ENCODE peak calls at places on chromosome 9, in five cellular contexts. S is activated T-cell treated with anti-CD3 and anti-CD28 coated beads, Interleukin-2, amount 50 U/mL, for 72 hours; Z is heart left ventricle; P is GM12865; J is suprapubic skin. K is an unnamed sample.

GRCh38 chr9:114124666-114125580 is 25.8 kb upstream of the KIF12 start:
- DNase-seq in P (no peak), S (no peak), J (no peak), Z (no peak), K (no peak)

GRCh38 chr9:69499959-69500358 is 172.2 kb downstream of the APBA1 start:
- DNase-seq in P (no peak), Z (no peak), S (no peak), J (no peak), K (no peak)

GRCh38 chr9:83675466-83675865 is 32.3 kb downstream of the UBQLN1 start:
- DNase-seq in S (no peak), Z (no peak), P (no peak), J (no peak), K (no peak)

GRCh38 chr9:70061776-70062175 is 18.1 kb downstream of the MAMDC2 start:
- DNase-seq in Z (no peak), P (no peak), J (no peak), S (no peak), K (no peak)

GRCh38 chr9:90772381-90772780 is 29.2 kb upstream of the SYK start:
- DNase-seq in Z (no peak), S (no peak), P (no peak), J (no peak), K (no peak)

GRCh38 chr9:89413963-89414638 is 83.8 kb downstream of the SEMA4D start:
- DNase-seq in S (no peak), J (no peak), P (no peak), Z (peak), K (no peak)

GRCh38 chr9:98615633-98616032 is 93.1 kb downstream of the GABBR2 start:
- DNase-seq in P (no peak), Z (no peak), J (no peak), S (no peak), K (no peak)

GRCh38 chr9:35470894-35471293 is 19.0 kb upstream of the RUSC2 start:
- DNase-seq in J (no peak), Z (no peak), S (no peak), P (no peak), K (no peak)

GRCh38 chr9:6068983-6069382 is 53.6 kb upstream of the RANBP6 start:
- DNase-seq in P (peak), S (peak), J (no peak), Z (no peak), K (no peak)

GRCh38 chr9:80873861-80874260 is 815.5 kb downstream of the TLE1 start:
- DNase-seq in S (no peak), J (no peak), Z (no peak), P (no peak), K (no peak)

GRCh38 chr9:4799775-4800174 is 7.0 kb downstream of the RCL1 start:
- DNase-seq in Z (no peak), P (no peak), S (no peak), J (no peak), K (no peak)